ENCODE peak calls at places on chromosome 19, in six cellular contexts. Y, P, F, S, D and K are unnamed samples.

GRCh38 chr19:24052811-24053210 is 34.2 kb upstream of the ZNF254 start:
- DNase-seq in Y (no peak), P (peak), F (no peak), S (no peak), D (no peak), K (no peak)

GRCh38 chr19:38729653-38730469 is 14.4 kb downstream of the CAPN12 start:
- DNase-seq in Y (peak), P (peak), F (peak), S (peak), D (peak), K (peak)

GRCh38 chr19:36207605-36208252 is 6.7 kb downstream of the ZNF565 start:
- DNase-seq in Y (no peak), P (no peak), F (no peak), S (no peak), D (no peak), K (peak)

GRCh38 chr19:2782357-2782935 is 627 bp downstream of the SGTA start:
- DNase-seq in Y (no peak), P (peak), F (no peak), S (no peak), D (no peak), K (no peak)

GRCh38 chr19:8355631-8356402 is 8.1 kb upstream of the ANGPTL4 start:
- DNase-seq in Y (no peak), P (peak), F (peak), S (peak), D (peak), K (no peak)

GRCh38 chr19:35882074-35882832 is 13.9 kb downstream of the APLP1 start:
- DNase-seq in Y (peak), P (peak), F (no peak), S (peak), D (no peak), K (no peak)

GRCh38 chr19:57512845-57513244 is 13.1 kb downstream of the ZNF773 start:
- DNase-seq in Y (no peak), P (peak), F (no peak), S (no peak), D (no peak), K (no peak)

GRCh38 chr19:10290439-10290875 is 705 bp downstream of the ICAM5 start:
- DNase-seq in Y (no peak), P (no peak), F (no peak), S (no peak), D (no peak), K (no peak)

GRCh38 chr19:40150170-40150569 is 41.1 kb upstream of the MAP3K10 start:
- DNase-seq in Y (no peak), P (peak), F (no peak), S (no peak), D (no peak), K (no peak)

GRCh38 chr19:2978467-2978767 is 1.1 kb downstream of the TLE6 start:
- DNase-seq in Y (no peak), P (peak), F (no peak), S (no peak), D (no peak), K (no peak)

GRCh38 chr19:48085904-48086864 is 24.4 kb downstream of the PLA2G4C start:
- DNase-seq in Y (peak), P (no peak), F (no peak), S (no peak), D (no peak), K (no peak)

GRCh38 chr19:45955905-45956608 is 17.6 kb downstream of the NOVA2 start:
- DNase-seq in Y (peak), P (peak), F (peak), S (peak), D (peak), K (no peak)

GRCh38 chr19:56132316-56132822 is 8.7 kb upstream of the ZNF444 start:
- DNase-seq in Y (no peak), P (peak), F (no peak), S (no peak), D (no peak), K (no peak)

GRCh38 chr19:45455707-45456499 is 11.9 kb upstream of the FOSB start:
- DNase-seq in Y (peak), P (peak), F (peak), S (peak), D (peak), K (peak)

GRCh38 chr19:3873151-3873550 is 4.3 kb upstream of the ZFR2 start:
- DNase-seq in Y (peak), P (no peak), F (no peak), S (no peak), D (no peak), K (no peak)

GRCh38 chr19:38842439-38843174 is 7.2 kb downstream of the HNRNPL start:
- DNase-seq in Y (no peak), P (no peak), F (no peak), S (no peak), D (peak), K (no peak)

GRCh38 chr19:54253331-54254194 is 3.5 kb downstream of the LILRB5 start:
- DNase-seq in Y (no peak), P (no peak), F (no peak), S (no peak), D (no peak), K (no peak)

GRCh38 chr19:11273288-11273687 is 11.0 kb upstream of the DOCK6 start:
- DNase-seq in Y (no peak), P (no peak), F (no peak), S (no peak), D (no peak), K (no peak)

GRCh38 chr19:30006206-30006605 is 64.2 kb downstream of the URI1 start:
- DNase-seq in Y (no peak), P (no peak), F (no peak), S (no peak), D (no peak), K (no peak)

GRCh38 chr19:38658462-38659306 is 11.2 kb downstream of the ACTN4 start:
- DNase-seq in Y (no peak), P (peak), F (peak), S (peak), D (no peak), K (no peak)

GRCh38 chr19:45574526-45574925 is 10.1 kb downstream of the OPA3 start:
- DNase-seq in Y (no peak), P (no peak), F (no peak), S (no peak), D (no peak), K (no peak)

GRCh38 chr19:2487780-2488330 is 11.9 kb downstream of the GADD45B start:
- DNase-seq in Y (no peak), P (no peak), F (no peak), S (no peak), D (no peak), K (no peak)

GRCh38 chr19:53328967-53329366 is 4.6 kb upstream of the ZNF845 start:
- DNase-seq in Y (peak), P (peak), F (peak), S (no peak), D (peak), K (no peak)

GRCh38 chr19:11453468-11454341 is 18.3 kb downstream of the PRKCSH start:
- DNase-seq in Y (no peak), P (no peak), F (no peak), S (no peak), D (no peak), K (no peak)

GRCh38 chr19:56080669-56081401 is 40.3 kb downstream of the ZNF787 start:
- DNase-seq in Y (peak), P (peak), F (peak), S (peak), D (peak), K (peak)

GRCh38 chr19:10593820-10594637 is 6.9 kb upstream of the AP1M2 start:
- DNase-seq in Y (no peak), P (peak), F (peak), S (no peak), D (peak), K (peak)

GRCh38 chr19:54674021-54674617 is 11.3 kb downstream of the LILRB4 start:
- DNase-seq in Y (peak), P (peak), F (no peak), S (no peak), D (no peak), K (no peak)

GRCh38 chr19:798415-799075 is 1.3 kb downstream of the PTBP1 start:
- DNase-seq in Y (no peak), P (peak), F (no peak), S (no peak), D (no peak), K (no peak)

GRCh38 chr19:7078007-7078406 is 8.5 kb downstream of the ZNF557 start:
- DNase-seq in Y (no peak), P (no peak), F (no peak), S (no peak), D (no peak), K (no peak)
- H3K4me3 ChIP-seq in Y (no peak), P (no peak), F (no peak), S (no peak), D (no peak), K (no peak)

DNA sequence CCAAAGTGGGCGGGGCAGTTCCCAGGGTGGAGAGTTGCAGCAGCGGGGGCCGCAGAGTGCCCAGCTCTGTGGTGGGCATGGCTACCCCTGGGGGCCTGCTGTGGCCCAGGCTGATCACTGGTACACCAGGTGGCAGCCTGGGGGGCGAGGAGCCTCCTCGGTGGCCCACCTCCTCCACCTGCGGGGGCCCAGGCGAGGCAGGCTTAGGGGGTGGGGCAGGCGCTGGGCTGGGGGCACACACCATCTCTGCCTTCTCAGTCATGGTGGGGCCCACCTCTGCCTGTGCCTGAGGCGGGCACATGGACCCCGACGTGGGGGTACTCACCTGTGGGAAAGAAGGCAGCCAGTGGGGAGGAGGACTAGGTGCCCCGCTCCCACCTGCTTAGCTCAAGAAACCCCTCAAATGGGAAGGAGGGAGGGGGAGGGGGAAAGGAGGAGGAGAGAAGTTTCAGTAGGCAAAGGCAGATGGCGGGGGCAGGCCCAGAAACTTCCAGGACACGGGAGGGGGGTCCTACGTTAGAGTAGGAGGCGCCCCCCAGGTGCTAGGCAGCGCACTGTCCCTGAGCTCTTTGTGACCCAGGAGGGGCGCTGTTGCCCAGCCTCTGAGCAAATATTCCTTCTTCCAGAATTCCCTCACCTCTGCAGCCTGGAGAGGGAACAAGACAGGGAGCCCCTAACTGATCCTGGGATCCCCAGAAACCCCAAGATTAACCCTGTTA is 1.6 kb downstream of the LYL1 start:
- DNase-seq in Y (no peak), P (no peak), F (no peak), S (no peak), D (no peak), K (no peak)
- TF ChIP-seq CTCF in Y (peak), P (peak), F (no peak), S (peak), D (peak), K (peak)

GRCh38 chr19:18940791-18941627 is at the start of gene HOMER3:
- DNase-seq in Y (peak), P (peak), F (peak), S (peak), D (peak), K (peak)
- H3K4me3 ChIP-seq in Y (peak), P (peak), F (peak), S (peak), D (peak), K (peak)

GRCh38 chr19:42325308-42325895 is at the start of gene MEGF8:
- DNase-seq in Y (peak), P (peak), F (peak), S (peak), D (peak), K (peak)
- TF ChIP-seq CTCF in Y (peak), P (peak), F (peak), S (peak), D (no peak), K (peak)

GRCh38 chr19:6589711-6590457 is 1.1 kb downstream of the CD70 start:
- DNase-seq in Y (no peak), P (no peak), F (no peak), S (no peak), D (no peak), K (no peak)

GRCh38 chr19:6587998-6588507 is 2.9 kb downstream of the CD70 start:
- DNase-seq in Y (no peak), P (no peak), F (no peak), S (no peak), D (no peak), K (no peak)

GRCh38 chr19:6588508-6589345 is 2.2 kb downstream of the CD70 start:
- DNase-seq in Y (no peak), P (no peak), F (no peak), S (no peak), D (no peak), K (no peak)

GRCh38 chr19:6593651-6594416 is 2.9 kb upstream of the CD70 start:
- DNase-seq in Y (no peak), P (peak), F (no peak), S (no peak), D (no peak), K (no peak)

GRCh38 chr19:6590458-6591319 is at the start of gene CD70:
- DNase-seq in Y (no peak), P (no peak), F (no peak), S (no peak), D (no peak), K (peak)
- H3K4me3 ChIP-seq in Y (no peak), P (no peak), F (no peak), S (no peak), D (peak), K (peak)